ENCODE peak calls at places on chromosomes 7 and 10, in nine cellular contexts. D, R, X, C, J, L, E, T and W are unnamed samples.

GRCh38 chr7:142685877-142686508 is 63.3 kb upstream of the PRSS1 start:
- DNase-seq in D (no peak), R (no peak), X (no peak), C (no peak), J (no peak), L (no peak), E (no peak), T (no peak), W (no peak)

GRCh38 chr10:224571-224970 is 89.3 kb downstream of the ZMYND11 start:
- DNase-seq in D (no peak), R (no peak), X (no peak), C (no peak), J (no peak), L (no peak), E (no peak), T (no peak), W (no peak)

GRCh38 chr7:157408258-157409101 is 71.7 kb downstream of the DNAJB6 start:
- DNase-seq in D (no peak), R (no peak), X (no peak), C (no peak), J (no peak), L (no peak), E (no peak), T (no peak), W (no peak)

GRCh38 chr7:70681847-70682350 is 450.0 kb upstream of the GALNT17 start:
- DNase-seq in D (no peak), R (no peak), X (no peak), C (no peak), J (no peak), L (no peak), E (no peak), T (no peak), W (no peak)

GRCh38 chr10:36344240-36344639 is 702.1 kb upstream of the FZD8 start:
- DNase-seq in D (peak; percentile 55), R (no peak), X (no peak), C (no peak), J (no peak), L (no peak), E (no peak), T (no peak), W (no peak)

GRCh38 chr10:126256864-126257263 is 131.4 kb downstream of the ADAM12 start:
- DNase-seq in D (no peak), R (no peak), X (no peak), C (no peak), J (no peak), L (no peak), E (no peak), T (no peak), W (no peak)

GRCh38 chr10:22158426-22158825 is 59.4 kb downstream of the EBLN1 start:
- DNase-seq in D (no peak), R (no peak), X (no peak), C (no peak), J (no peak), L (no peak), E (no peak), T (no peak), W (no peak)

GRCh38 chr7:64882341-64883112 is 20.5 kb upstream of the ZNF273 start:
- DNase-seq in D (no peak), R (peak; percentile 86), X (peak; percentile 84), C (no peak), J (peak; percentile 75), L (peak; percentile 54), E (peak; percentile 25), T (peak; percentile 44), W (peak; percentile 85)

GRCh38 chr10:49606981-49607535 is 3.1 kb upstream of the SLC18A3 start:
- DNase-seq in D (peak; percentile 45), R (no peak), X (peak; percentile 87), C (peak; percentile 87), J (peak; percentile 74), L (peak; percentile 35), E (peak; percentile 39), T (peak; percentile 71), W (peak; percentile 56)

GRCh38 chr10:100186813-100187212 is 984 bp upstream of the ERLIN1 start:
- DNase-seq in D (no peak), R (peak; percentile 62), X (peak; percentile 57), C (no peak), J (peak; percentile 28), L (no peak), E (no peak), T (peak; percentile 25), W (no peak)

GRCh38 chr10:112532053-112532658 is 85.1 kb downstream of the VTI1A start:
- DNase-seq in D (peak; percentile 47), R (no peak), X (no peak), C (no peak), J (no peak), L (no peak), E (no peak), T (no peak), W (no peak)

DNA sequence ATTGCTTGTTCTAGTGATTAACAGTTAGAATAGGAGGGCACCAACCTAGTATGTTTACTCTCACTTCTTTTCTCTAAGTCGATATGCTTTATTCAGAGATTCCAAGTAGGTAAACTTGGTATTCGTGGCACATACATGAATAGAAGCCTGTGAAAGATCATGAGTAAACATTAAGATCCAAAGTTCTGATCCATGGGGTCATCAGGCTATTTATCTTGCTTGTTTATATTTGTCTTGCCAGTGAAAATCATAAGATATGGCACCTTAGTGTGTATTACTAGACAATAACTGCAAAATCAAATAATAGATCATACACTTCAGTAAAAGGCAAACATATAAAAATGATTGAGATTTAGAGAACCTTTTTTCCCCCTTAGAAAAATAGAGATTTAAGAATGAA is 56.5 kb upstream of the LHFPL3 start:
- DNase-seq in D (no peak), R (no peak), X (no peak), C (no peak), J (no peak), L (no peak), E (no peak), T (no peak), W (no peak)
- TF ChIP-seq POLR2A in D (no peak), R (no peak), X (no peak), C (no peak), J (no peak), L (no peak), E (no peak), T (no peak), W (no peak)

DNA sequence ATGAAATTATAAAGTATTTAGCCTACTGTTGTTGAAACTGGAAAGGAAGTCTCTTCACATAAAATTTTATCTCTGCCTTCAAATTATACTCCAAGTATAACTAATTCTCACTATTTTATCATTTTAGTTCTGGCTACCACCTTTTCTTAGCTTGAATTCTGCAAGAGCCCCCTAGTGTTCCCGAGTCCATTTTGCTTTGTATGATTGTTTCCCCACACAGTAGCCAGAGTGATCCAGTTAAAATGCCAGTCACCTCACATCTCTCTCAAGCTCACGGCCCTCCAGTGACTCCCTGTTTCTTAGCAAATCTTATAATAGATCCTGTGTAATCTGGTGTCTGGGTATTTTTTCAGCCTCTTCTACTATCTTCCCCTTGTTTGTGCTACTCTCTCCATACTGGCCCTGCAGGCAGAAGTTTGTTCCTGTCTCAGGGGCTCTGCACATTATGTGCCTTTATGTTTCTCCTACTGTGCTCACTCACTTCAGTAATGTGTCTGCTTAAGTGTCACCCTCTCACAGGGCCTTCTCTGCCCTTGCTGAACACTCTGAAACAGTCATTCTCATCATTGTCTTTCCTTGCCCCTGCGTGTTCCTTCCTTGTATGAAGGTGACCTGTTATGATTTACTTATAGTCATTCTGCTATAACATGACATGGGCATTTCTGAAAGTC is 8.9 kb downstream of the WAC start:
- DNase-seq in D (no peak), R (no peak), X (no peak), C (no peak), J (no peak), L (no peak), E (no peak), T (no peak), W (no peak)
- TF ChIP-seq POLR2A in D (no peak), R (no peak), X (no peak), C (no peak), J (no peak), L (no peak), E (no peak), T (no peak), W (no peak)

DNA sequence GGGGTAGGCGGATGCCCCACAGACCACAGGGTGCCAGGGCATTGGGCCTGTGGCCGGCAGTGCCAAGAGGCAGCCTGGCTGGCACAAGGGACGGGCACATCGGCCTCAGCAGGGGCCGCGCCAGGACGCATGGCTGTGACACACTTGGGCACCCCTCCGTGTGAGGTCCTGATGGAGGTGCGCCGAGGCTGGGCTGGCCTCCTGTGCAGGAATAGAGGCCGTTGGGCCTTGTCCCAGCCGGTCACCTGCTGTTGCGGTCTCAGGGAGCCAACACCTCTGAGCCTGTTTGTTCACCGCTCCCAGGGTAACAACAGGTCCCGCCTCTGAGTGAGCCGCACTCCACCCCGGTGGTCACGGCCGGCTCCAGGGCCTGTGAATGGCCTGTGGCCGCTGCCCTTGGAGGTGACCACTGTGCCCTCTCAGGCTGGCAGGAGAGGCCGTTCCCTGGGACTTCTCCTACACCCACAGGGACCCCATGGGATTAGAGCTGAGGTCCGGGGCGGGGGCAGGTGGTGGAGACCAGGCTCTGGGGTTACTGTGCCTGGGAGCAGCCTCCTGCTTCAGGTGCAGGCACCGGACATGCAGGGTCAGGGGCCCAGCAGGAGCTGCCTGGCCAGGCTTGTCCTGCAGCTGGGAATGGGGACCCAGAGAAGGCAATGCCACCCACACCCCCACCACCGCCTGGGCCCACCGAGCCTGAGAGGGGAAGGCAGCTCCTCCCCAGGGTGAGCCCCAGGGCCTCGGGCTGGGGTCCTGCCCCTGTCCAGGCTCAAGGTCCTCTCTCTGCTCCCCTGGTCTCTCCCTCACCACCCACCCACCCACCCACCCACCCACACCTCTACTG is 12.0 kb downstream of the PWWP2B start:
- DNase-seq in D (no peak), R (no peak), X (no peak), C (no peak), J (no peak), L (no peak), E (peak; percentile 92), T (peak; percentile 73), W (no peak)
- TF ChIP-seq POLR2A in D (no peak), R (no peak), X (no peak), C (no peak), J (no peak), L (no peak), E (no peak), T (no peak), W (no peak)

GRCh38 chr7:98994046-98994944 is 116.0 kb downstream of the TRRAP start:
- DNase-seq in D (no peak), R (no peak), X (no peak), C (no peak), J (peak; percentile 13), L (no peak), E (no peak), T (no peak), W (no peak)

GRCh38 chr7:98995111-98995510 is 116.8 kb downstream of the TRRAP start:
- DNase-seq in D (no peak), R (no peak), X (no peak), C (no peak), J (peak; percentile 12), L (no peak), E (no peak), T (no peak), W (no peak)

GRCh38 chr7:98997836-98998235 is 119.5 kb downstream of the TRRAP start:
- DNase-seq in D (no peak), R (no peak), X (no peak), C (no peak), J (peak; percentile 17), L (no peak), E (no peak), T (no peak), W (no peak)

GRCh38 chr7:98995523-98996161 is 117.3 kb downstream of the TRRAP start:
- DNase-seq in D (no peak), R (no peak), X (no peak), C (no peak), J (peak; percentile 5), L (no peak), E (no peak), T (no peak), W (no peak)

GRCh38 chr7:98996162-98996552 is 117.8 kb downstream of the TRRAP start:
- DNase-seq in D (no peak), R (no peak), X (no peak), C (no peak), J (peak; percentile 10), L (no peak), E (no peak), T (no peak), W (no peak)
- TF ChIP-seq POLR2A in D (no peak), R (no peak), X (no peak), C (no peak), J (no peak), L (no peak), E (no peak), T (no peak), W (no peak)